ENCODE peak calls at places on chromosomes 16 and 17, in nine cellular contexts. One of them, this sample, is unnamed.

GRCh38 chr16:66175058-66175457 is 191.4 kb upstream of the CDH5 start:
- DNase-seq in colonic mucosa: no peak
- DNase-seq in activated CD8-positive, alpha-beta T cell treated with anti-CD3 and anti-CD28 coated beads for 36 hours: no peak
- DNase-seq in AG09319: no peak
- DNase-seq in PC-3: no peak
- DNase-seq in neural crest cell: no peak
- DNase-seq in spleen: no peak
- DNase-seq in A549: no peak
- DNase-seq in ascending aorta: no peak
- DNase-seq in this sample: no peak

GRCh38 chr17:48626470-48627241 is 498 bp upstream of the HOXB9 start:
- DNase-seq in AG09319: no peak
- DNase-seq in ascending aorta: no peak
- DNase-seq in neural crest cell: no peak
- DNase-seq in spleen: no peak
- DNase-seq in activated CD8-positive, alpha-beta T cell treated with anti-CD3 and anti-CD28 coated beads for 36 hours: peak
- DNase-seq in PC-3: peak
- DNase-seq in A549: peak
- DNase-seq in colonic mucosa: peak
- DNase-seq in this sample: no peak

GRCh38 chr17:32755045-32755805 is 121.7 kb downstream of the MYO1D start:
- DNase-seq in A549: peak
- DNase-seq in neural crest cell: no peak
- DNase-seq in ascending aorta: no peak
- DNase-seq in PC-3: peak
- DNase-seq in colonic mucosa: no peak
- DNase-seq in spleen: no peak
- DNase-seq in AG09319: peak
- DNase-seq in activated CD8-positive, alpha-beta T cell treated with anti-CD3 and anti-CD28 coated beads for 36 hours: no peak
- DNase-seq in this sample: no peak

GRCh38 chr16:85169333-85170065 is 57.2 kb upstream of the CIBAR2 start:
- DNase-seq in AG09319: no peak
- DNase-seq in ascending aorta: no peak
- DNase-seq in A549: no peak
- DNase-seq in colonic mucosa: no peak
- DNase-seq in spleen: no peak
- DNase-seq in neural crest cell: no peak
- DNase-seq in activated CD8-positive, alpha-beta T cell treated with anti-CD3 and anti-CD28 coated beads for 36 hours: peak
- DNase-seq in PC-3: no peak
- DNase-seq in this sample: no peak

GRCh38 chr17:34547453-34548063 is 31.8 kb upstream of the TMEM132E start:
- DNase-seq in colonic mucosa: no peak
- DNase-seq in activated CD8-positive, alpha-beta T cell treated with anti-CD3 and anti-CD28 coated beads for 36 hours: no peak
- DNase-seq in AG09319: no peak
- DNase-seq in ascending aorta: no peak
- DNase-seq in spleen: no peak
- DNase-seq in PC-3: no peak
- DNase-seq in A549: no peak
- DNase-seq in neural crest cell: no peak
- DNase-seq in this sample: no peak

GRCh38 chr17:41419712-41420111 is 4.7 kb downstream of the KRT37 start:
- DNase-seq in activated CD8-positive, alpha-beta T cell treated with anti-CD3 and anti-CD28 coated beads for 36 hours: no peak
- DNase-seq in PC-3: no peak
- DNase-seq in spleen: no peak
- DNase-seq in AG09319: no peak
- DNase-seq in neural crest cell: no peak
- DNase-seq in ascending aorta: no peak
- DNase-seq in colonic mucosa: no peak
- DNase-seq in A549: no peak
- DNase-seq in this sample: no peak

GRCh38 chr17:72110231-72110952 is 10.4 kb upstream of the SOX9 start:
- DNase-seq in ascending aorta: no peak
- DNase-seq in PC-3: no peak
- DNase-seq in activated CD8-positive, alpha-beta T cell treated with anti-CD3 and anti-CD28 coated beads for 36 hours: no peak
- DNase-seq in neural crest cell: no peak
- DNase-seq in AG09319: no peak
- DNase-seq in A549: no peak
- DNase-seq in colonic mucosa: peak
- DNase-seq in spleen: no peak
- DNase-seq in this sample: no peak

GRCh38 chr17:6496116-6496481 is 51.8 kb downstream of the PIMREG start:
- DNase-seq in spleen: peak
- DNase-seq in activated CD8-positive, alpha-beta T cell treated with anti-CD3 and anti-CD28 coated beads for 36 hours: peak
- DNase-seq in AG09319: no peak
- DNase-seq in colonic mucosa: no peak
- DNase-seq in PC-3: no peak
- DNase-seq in neural crest cell: no peak
- DNase-seq in ascending aorta: no peak
- DNase-seq in A549: no peak
- DNase-seq in this sample: no peak

GRCh38 chr16:14111713-14112538 is 40.8 kb downstream of the MRTFB start:
- DNase-seq in neural crest cell: no peak
- DNase-seq in A549: no peak
- DNase-seq in spleen: no peak
- DNase-seq in activated CD8-positive, alpha-beta T cell treated with anti-CD3 and anti-CD28 coated beads for 36 hours: no peak
- DNase-seq in AG09319: no peak
- DNase-seq in PC-3: peak
- DNase-seq in colonic mucosa: peak
- DNase-seq in ascending aorta: no peak
- DNase-seq in this sample: no peak

GRCh38 chr17:57662021-57662420 is 83.1 kb downstream of the CCDC182 start:
- DNase-seq in AG09319: no peak
- DNase-seq in colonic mucosa: no peak
- DNase-seq in A549: no peak
- DNase-seq in PC-3: no peak
- DNase-seq in activated CD8-positive, alpha-beta T cell treated with anti-CD3 and anti-CD28 coated beads for 36 hours: no peak
- DNase-seq in ascending aorta: no peak
- DNase-seq in neural crest cell: no peak
- DNase-seq in spleen: peak
- DNase-seq in this sample: no peak

GRCh38 chr17:57665128-57665527 is 80.0 kb downstream of the CCDC182 start:
- DNase-seq in activated CD8-positive, alpha-beta T cell treated with anti-CD3 and anti-CD28 coated beads for 36 hours: no peak
- DNase-seq in PC-3: no peak
- DNase-seq in AG09319: peak
- DNase-seq in spleen: peak
- DNase-seq in ascending aorta: no peak
- DNase-seq in A549: no peak
- DNase-seq in colonic mucosa: no peak
- DNase-seq in neural crest cell: no peak
- DNase-seq in this sample: no peak

GRCh38 chr17:57665696-57666095 is 79.4 kb downstream of the CCDC182 start:
- DNase-seq in AG09319: no peak
- DNase-seq in activated CD8-positive, alpha-beta T cell treated with anti-CD3 and anti-CD28 coated beads for 36 hours: no peak
- DNase-seq in A549: no peak
- DNase-seq in colonic mucosa: no peak
- DNase-seq in spleen: peak
- DNase-seq in PC-3: no peak
- DNase-seq in ascending aorta: no peak
- DNase-seq in neural crest cell: no peak
- DNase-seq in this sample: no peak

GRCh38 chr17:57663326-57664070 is 81.6 kb downstream of the CCDC182 start:
- DNase-seq in PC-3: no peak
- DNase-seq in AG09319: no peak
- DNase-seq in A549: no peak
- DNase-seq in neural crest cell: no peak
- DNase-seq in ascending aorta: no peak
- DNase-seq in activated CD8-positive, alpha-beta T cell treated with anti-CD3 and anti-CD28 coated beads for 36 hours: no peak
- DNase-seq in spleen: peak
- DNase-seq in colonic mucosa: no peak
- DNase-seq in this sample: no peak

GRCh38 chr17:57662644-57663308 is 82.3 kb downstream of the CCDC182 start:
- DNase-seq in spleen: peak
- DNase-seq in PC-3: peak
- DNase-seq in colonic mucosa: peak
- DNase-seq in AG09319: peak
- DNase-seq in ascending aorta: peak
- DNase-seq in A549: peak
- DNase-seq in neural crest cell: peak
- DNase-seq in activated CD8-positive, alpha-beta T cell treated with anti-CD3 and anti-CD28 coated beads for 36 hours: peak
- DNase-seq in this sample: peak
- TF ChIP-seq CTCF in spleen: no peak
- TF ChIP-seq CTCF in PC-3: peak
- TF ChIP-seq CTCF in colonic mucosa: no peak
- TF ChIP-seq CTCF in AG09319: peak
- TF ChIP-seq CTCF in ascending aorta: peak
- TF ChIP-seq CTCF in A549: no peak
- TF ChIP-seq CTCF in neural crest cell: no peak
- TF ChIP-seq CTCF in activated CD8-positive, alpha-beta T cell treated with anti-CD3 and anti-CD28 coated beads for 36 hours: no peak
- TF ChIP-seq CTCF in this sample: no peak

GRCh38 chr16:87957296-87958069 is 6.2 kb downstream of the BANP start:
- DNase-seq in activated CD8-positive, alpha-beta T cell treated with anti-CD3 and anti-CD28 coated beads for 36 hours: no peak
- DNase-seq in neural crest cell: no peak
- DNase-seq in A549: no peak
- DNase-seq in AG09319: no peak
- DNase-seq in spleen: no peak
- DNase-seq in PC-3: no peak
- DNase-seq in colonic mucosa: no peak
- DNase-seq in ascending aorta: no peak
- DNase-seq in this sample: no peak

GRCh38 chr16:87955302-87956168 is 4.3 kb downstream of the BANP start:
- DNase-seq in colonic mucosa: no peak
- DNase-seq in AG09319: no peak
- DNase-seq in neural crest cell: no peak
- DNase-seq in ascending aorta: no peak
- DNase-seq in PC-3: no peak
- DNase-seq in A549: no peak
- DNase-seq in activated CD8-positive, alpha-beta T cell treated with anti-CD3 and anti-CD28 coated beads for 36 hours: peak
- DNase-seq in spleen: no peak
- DNase-seq in this sample: no peak

GRCh38 chr16:87956169-87956770 is 5.0 kb downstream of the BANP start:
- DNase-seq in PC-3: no peak
- DNase-seq in ascending aorta: no peak
- DNase-seq in AG09319: no peak
- DNase-seq in neural crest cell: peak
- DNase-seq in activated CD8-positive, alpha-beta T cell treated with anti-CD3 and anti-CD28 coated beads for 36 hours: peak
- DNase-seq in A549: no peak
- DNase-seq in spleen: peak
- DNase-seq in colonic mucosa: peak
- DNase-seq in this sample: peak

GRCh38 chr16:87958632-87959031 is 7.4 kb downstream of the BANP start:
- DNase-seq in AG09319: no peak
- DNase-seq in activated CD8-positive, alpha-beta T cell treated with anti-CD3 and anti-CD28 coated beads for 36 hours: no peak
- DNase-seq in spleen: no peak
- DNase-seq in ascending aorta: no peak
- DNase-seq in PC-3: no peak
- DNase-seq in neural crest cell: no peak
- DNase-seq in colonic mucosa: no peak
- DNase-seq in A549: no peak
- DNase-seq in this sample: no peak

DNA sequence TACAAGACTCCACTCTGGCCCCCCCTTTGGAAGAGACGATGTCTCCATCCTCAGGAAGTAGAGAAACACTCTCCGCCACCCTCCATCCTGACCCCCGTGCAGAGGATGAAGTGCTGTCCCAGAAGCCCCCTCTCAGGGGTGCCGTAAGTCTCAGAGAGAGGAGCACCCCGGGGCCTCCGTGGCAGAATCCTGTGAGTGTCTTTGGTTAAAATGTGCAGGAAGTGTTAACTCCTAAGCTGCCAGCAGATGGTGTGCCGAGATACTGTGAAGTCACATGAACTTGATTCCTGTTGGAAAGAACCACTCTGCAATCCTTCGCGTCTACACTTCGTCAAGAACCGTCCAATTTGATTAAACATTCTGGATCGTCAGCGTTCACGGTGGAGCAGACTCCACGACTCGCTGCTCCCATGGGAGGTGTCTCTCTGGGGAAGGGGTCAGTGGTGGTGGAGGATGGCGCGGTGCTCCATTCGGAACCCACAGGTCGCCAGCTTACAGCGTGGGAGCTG is 5.6 kb downstream of the BANP start:
- DNase-seq in ascending aorta: no peak
- DNase-seq in AG09319: no peak
- DNase-seq in A549: peak
- DNase-seq in colonic mucosa: no peak
- DNase-seq in spleen: no peak
- DNase-seq in activated CD8-positive, alpha-beta T cell treated with anti-CD3 and anti-CD28 coated beads for 36 hours: peak
- DNase-seq in PC-3: no peak
- DNase-seq in neural crest cell: peak
- DNase-seq in this sample: no peak
- TF ChIP-seq CTCF in ascending aorta: no peak
- TF ChIP-seq CTCF in AG09319: peak
- TF ChIP-seq CTCF in A549: peak
- TF ChIP-seq CTCF in colonic mucosa: no peak
- TF ChIP-seq CTCF in spleen: no peak
- TF ChIP-seq CTCF in activated CD8-positive, alpha-beta T cell treated with anti-CD3 and anti-CD28 coated beads for 36 hours: peak
- TF ChIP-seq CTCF in PC-3: peak
- TF ChIP-seq CTCF in neural crest cell: peak
- TF ChIP-seq CTCF in this sample: no peak

GRCh38 chr17:82614095-82614631 is 34.1 kb downstream of the WDR45B start:
- DNase-seq in neural crest cell: no peak
- DNase-seq in PC-3: no peak
- DNase-seq in activated CD8-positive, alpha-beta T cell treated with anti-CD3 and anti-CD28 coated beads for 36 hours: no peak
- DNase-seq in ascending aorta: no peak
- DNase-seq in AG09319: no peak
- DNase-seq in spleen: peak
- DNase-seq in colonic mucosa: no peak
- DNase-seq in A549: no peak
- DNase-seq in this sample: no peak

GRCh38 chr17:82619211-82619610 is 29.0 kb downstream of the WDR45B start:
- DNase-seq in A549: no peak
- DNase-seq in PC-3: no peak
- DNase-seq in AG09319: no peak
- DNase-seq in neural crest cell: no peak
- DNase-seq in colonic mucosa: no peak
- DNase-seq in ascending aorta: no peak
- DNase-seq in activated CD8-positive, alpha-beta T cell treated with anti-CD3 and anti-CD28 coated beads for 36 hours: no peak
- DNase-seq in spleen: peak
- DNase-seq in this sample: no peak

GRCh38 chr17:82613283-82614094 is 34.8 kb downstream of the WDR45B start:
- DNase-seq in spleen: no peak
- DNase-seq in PC-3: no peak
- DNase-seq in activated CD8-positive, alpha-beta T cell treated with anti-CD3 and anti-CD28 coated beads for 36 hours: no peak
- DNase-seq in neural crest cell: no peak
- DNase-seq in A549: no peak
- DNase-seq in ascending aorta: no peak
- DNase-seq in AG09319: no peak
- DNase-seq in colonic mucosa: no peak
- DNase-seq in this sample: no peak

GRCh38 chr17:82616021-82616703 is 32.1 kb downstream of the WDR45B start:
- DNase-seq in PC-3: no peak
- DNase-seq in ascending aorta: no peak
- DNase-seq in A549: no peak
- DNase-seq in colonic mucosa: no peak
- DNase-seq in spleen: peak
- DNase-seq in AG09319: no peak
- DNase-seq in neural crest cell: no peak
- DNase-seq in activated CD8-positive, alpha-beta T cell treated with anti-CD3 and anti-CD28 coated beads for 36 hours: no peak
- DNase-seq in this sample: no peak

GRCh38 chr17:82615084-82616020 is 32.9 kb downstream of the WDR45B start:
- DNase-seq in spleen: peak
- DNase-seq in AG09319: no peak
- DNase-seq in ascending aorta: no peak
- DNase-seq in colonic mucosa: no peak
- DNase-seq in neural crest cell: no peak
- DNase-seq in activated CD8-positive, alpha-beta T cell treated with anti-CD3 and anti-CD28 coated beads for 36 hours: no peak
- DNase-seq in A549: no peak
- DNase-seq in PC-3: no peak
- DNase-seq in this sample: no peak
- TF ChIP-seq CTCF in spleen: no peak
- TF ChIP-seq CTCF in AG09319: no peak
- TF ChIP-seq CTCF in ascending aorta: no peak
- TF ChIP-seq CTCF in colonic mucosa: no peak
- TF ChIP-seq CTCF in neural crest cell: no peak
- TF ChIP-seq CTCF in activated CD8-positive, alpha-beta T cell treated with anti-CD3 and anti-CD28 coated beads for 36 hours: no peak
- TF ChIP-seq CTCF in A549: no peak
- TF ChIP-seq CTCF in PC-3: peak
- TF ChIP-seq CTCF in this sample: no peak

GRCh38 chr16:88428616-88429386 is 24.3 kb upstream of the ZFPM1 start:
- DNase-seq in colonic mucosa: no peak
- DNase-seq in activated CD8-positive, alpha-beta T cell treated with anti-CD3 and anti-CD28 coated beads for 36 hours: no peak
- DNase-seq in PC-3: no peak
- DNase-seq in A549: no peak
- DNase-seq in spleen: no peak
- DNase-seq in AG09319: no peak
- DNase-seq in neural crest cell: no peak
- DNase-seq in ascending aorta: no peak
- DNase-seq in this sample: no peak
- TF ChIP-seq CTCF in colonic mucosa: no peak
- TF ChIP-seq CTCF in activated CD8-positive, alpha-beta T cell treated with anti-CD3 and anti-CD28 coated beads for 36 hours: no peak
- TF ChIP-seq CTCF in PC-3: peak
- TF ChIP-seq CTCF in A549: no peak
- TF ChIP-seq CTCF in spleen: no peak
- TF ChIP-seq CTCF in AG09319: peak
- TF ChIP-seq CTCF in neural crest cell: no peak
- TF ChIP-seq CTCF in ascending aorta: no peak
- TF ChIP-seq CTCF in this sample: no peak